ENCODE peak calls at places on chromosomes 6 and 20, in six cellular contexts. J is neural progenitor cell, H is mesendoderm, X is IMR-90, B is endodermal cell, C is keratinocyte. Z is an unnamed sample.

GRCh38 chr20:2871111-2871465 is 2.2 kb upstream of the PTPRA start:
- DNase-seq in H (no peak), C (no peak), X (peak), J (no peak), B (no peak), Z (no peak)

GRCh38 chr20:24483435-24484080 is 14.1 kb downstream of the SYNDIG1 start:
- DNase-seq in B (no peak), C (no peak), X (no peak), J (no peak), H (no peak), Z (no peak)

GRCh38 chr6:142822882-142823578 is 121.9 kb downstream of the HIVEP2 start:
- DNase-seq in H (peak), J (peak), B (peak), C (no peak), X (no peak), Z (no peak)

GRCh38 chr6:47096233-47096887 is 54.2 kb upstream of the ADGRF1 start:
- DNase-seq in J (no peak), H (no peak), X (no peak), C (no peak), B (no peak), Z (no peak)

GRCh38 chr6:108395297-108395696 is 100.4 kb downstream of the AFG1L start:
- DNase-seq in X (no peak), H (no peak), B (no peak), C (no peak), J (no peak), Z (no peak)

GRCh38 chr6:132072271-132072670 is 121.1 kb upstream of the CCN2 start:
- DNase-seq in B (no peak), X (no peak), C (no peak), H (no peak), J (no peak), Z (no peak)

GRCh38 chr20:40435146-40435545 is 253.9 kb downstream of the MAFB start:
- DNase-seq in C (no peak), J (no peak), X (no peak), B (no peak), H (no peak), Z (no peak)

GRCh38 chr20:51570755-51571469 is 28.4 kb upstream of the NFATC2 start:
- DNase-seq in J (no peak), B (no peak), C (no peak), X (peak), H (no peak), Z (no peak)

GRCh38 chr6:80143312-80143960 is 37.0 kb downstream of the BCKDHB start:
- DNase-seq in X (peak), J (no peak), H (no peak), C (no peak), B (no peak), Z (peak)

GRCh38 chr20:387520-387919 is 7.0 kb downstream of the TRIB3 start:
- DNase-seq in B (no peak), J (no peak), X (no peak), H (no peak), C (no peak), Z (no peak)

GRCh38 chr6:17361013-17361412 is 32.4 kb upstream of the CAP2 start:
- DNase-seq in C (no peak), B (no peak), X (peak), H (no peak), J (no peak), Z (no peak)

GRCh38 chr20:57384953-57385761 is 6.0 kb upstream of the RBM38 start:
- DNase-seq in C (no peak), B (no peak), J (no peak), X (no peak), H (no peak), Z (peak)

GRCh38 chr6:98477231-98477630 is 357.1 kb upstream of the POU3F2 start:
- DNase-seq in C (no peak), J (no peak), X (no peak), H (no peak), B (no peak), Z (no peak)

GRCh38 chr6:125952764-125953501 is 3.6 kb upstream of the HINT3 start:
- DNase-seq in H (peak), B (peak), J (peak), C (no peak), X (peak), Z (no peak)

GRCh38 chr6:147135211-147135672 is 69.0 kb upstream of the STXBP5 start:
- DNase-seq in X (peak), H (no peak), B (no peak), C (peak), J (no peak), Z (no peak)

GRCh38 chr6:31581511-31582229 is 554 bp downstream of the LTB start:
- DNase-seq in B (peak), X (no peak), J (peak), C (no peak), H (no peak), Z (no peak)

GRCh38 chr20:50663095-50663821 is 28.1 kb downstream of the RIPOR3 start:
- DNase-seq in H (peak), J (no peak), X (no peak), C (peak), B (peak), Z (peak)

GRCh38 chr6:163324928-163325784 is 89.4 kb upstream of the QKI start:
- DNase-seq in J (no peak), H (no peak), C (no peak), X (peak), B (no peak), Z (peak)

GRCh38 chr6:159730277-159730676 is 3.0 kb downstream of the WTAP start:
- DNase-seq in J (no peak), B (no peak), X (no peak), C (no peak), H (no peak), Z (no peak)

GRCh38 chr6:13013681-13014550 is 297.3 kb downstream of the PHACTR1 start:
- DNase-seq in B (peak), J (peak), C (no peak), X (no peak), H (peak), Z (no peak)

GRCh38 chr6:89997456-89998445 is 103.5 kb downstream of the GJA10 start:
- DNase-seq in J (no peak), C (no peak), B (no peak), X (no peak), H (no peak), Z (no peak)

GRCh38 chr6:102619585-102619984 is 1226.1 kb downstream of the GRIK2 start:
- DNase-seq in H (peak), C (no peak), J (peak), B (no peak), X (peak), Z (no peak)

GRCh38 chr6:44030812-44031454 is 96.3 kb downstream of the MRPL14 start:
- DNase-seq in C (no peak), H (no peak), B (peak), J (no peak), X (no peak), Z (peak)

GRCh38 chr20:51542033-51542893 is at the start of gene NFATC2:
- DNase-seq in B (peak), C (no peak), J (peak), H (peak), X (no peak), Z (peak)

GRCh38 chr20:41544472-41544871 is 73.7 kb downstream of the CHD6 start:
- DNase-seq in H (no peak), C (no peak), X (no peak), B (no peak), J (no peak), Z (no peak)

GRCh38 chr6:25397406-25397805 is 118.2 kb downstream of the CARMIL1 start:
- DNase-seq in H (peak), X (no peak), C (no peak), B (peak), J (peak), Z (no peak)

GRCh38 chr6:167893416-167893815 is 66.7 kb downstream of the AFDN start:
- DNase-seq in J (no peak), H (peak), C (no peak), B (peak), X (peak), Z (no peak)

GRCh38 chr6:79240509-79240908 is 6.0 kb upstream of the HMGN3 start:
- DNase-seq in H (no peak), B (no peak), X (no peak), J (no peak), C (no peak), Z (no peak)

DNA sequence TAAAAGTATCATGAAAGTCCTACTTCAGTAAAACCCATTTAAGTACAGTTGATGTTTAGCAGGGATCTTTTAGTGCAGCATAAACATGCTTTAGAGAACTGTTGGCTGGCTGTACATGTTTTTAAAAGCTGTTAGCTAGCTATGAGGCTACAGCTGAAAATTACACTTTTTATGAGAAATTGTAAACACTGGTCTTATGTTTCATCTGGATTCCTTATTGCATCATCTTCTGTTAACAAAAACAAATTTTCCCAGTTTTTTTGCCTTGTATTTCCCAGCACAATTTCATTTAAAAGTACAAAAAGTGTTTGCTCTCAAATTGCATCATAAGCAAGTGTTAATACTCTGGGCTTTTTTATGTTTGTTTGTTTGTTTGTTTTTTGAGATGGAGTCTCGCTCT is 18.3 kb upstream of the HLA-E start:
- DNase-seq in C (no peak), H (no peak), X (peak), B (no peak), J (no peak), Z (no peak)
- H3K9ac ChIP-seq in C (no peak), H (no peak), X (no peak), B (no peak), J (no peak), Z (no peak)

DNA sequence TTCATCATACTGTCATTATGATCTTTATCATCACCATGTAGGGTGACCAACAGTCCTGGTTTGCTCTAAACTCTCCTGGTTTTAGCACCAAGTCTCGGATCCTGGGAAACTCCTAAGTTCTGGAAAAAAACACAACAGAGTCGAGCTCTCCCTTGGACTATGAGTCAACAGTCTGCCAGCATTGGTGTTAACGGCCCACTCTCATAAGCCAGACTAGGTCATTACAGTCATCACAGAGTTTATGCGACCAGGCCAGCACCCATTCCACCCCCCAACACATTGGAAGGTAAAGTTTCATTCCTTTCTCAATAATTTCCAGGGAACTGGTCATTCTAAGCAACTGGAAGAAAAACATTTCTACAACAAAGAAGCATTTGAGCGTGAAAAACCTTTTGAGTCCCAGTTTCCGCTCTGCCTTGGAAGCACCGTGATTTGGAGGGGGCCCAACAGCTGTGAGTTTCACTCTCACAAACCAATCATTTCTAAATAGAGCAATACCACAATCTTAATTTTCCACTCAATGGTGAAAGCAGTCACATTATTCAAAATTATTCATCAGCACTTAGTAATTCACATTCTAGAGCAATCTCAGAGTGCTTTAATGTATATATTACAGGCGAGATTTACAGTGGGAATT is 445.0 kb downstream of the CDH26 start:
- DNase-seq in C (no peak), X (no peak), J (no peak), B (no peak), H (no peak), Z (no peak)
- H3K9ac ChIP-seq in C (no peak), X (no peak), J (no peak), B (no peak), H (no peak), Z (no peak)

GRCh38 chr6:106026748-106027147 is 59.4 kb upstream of the PRDM1 start:
- DNase-seq in J (no peak), H (no peak), X (peak), C (no peak), B (no peak), Z (no peak)
- H3K9ac ChIP-seq in J (no peak), H (no peak), X (no peak), C (no peak), B (no peak), Z (no peak)

DNA sequence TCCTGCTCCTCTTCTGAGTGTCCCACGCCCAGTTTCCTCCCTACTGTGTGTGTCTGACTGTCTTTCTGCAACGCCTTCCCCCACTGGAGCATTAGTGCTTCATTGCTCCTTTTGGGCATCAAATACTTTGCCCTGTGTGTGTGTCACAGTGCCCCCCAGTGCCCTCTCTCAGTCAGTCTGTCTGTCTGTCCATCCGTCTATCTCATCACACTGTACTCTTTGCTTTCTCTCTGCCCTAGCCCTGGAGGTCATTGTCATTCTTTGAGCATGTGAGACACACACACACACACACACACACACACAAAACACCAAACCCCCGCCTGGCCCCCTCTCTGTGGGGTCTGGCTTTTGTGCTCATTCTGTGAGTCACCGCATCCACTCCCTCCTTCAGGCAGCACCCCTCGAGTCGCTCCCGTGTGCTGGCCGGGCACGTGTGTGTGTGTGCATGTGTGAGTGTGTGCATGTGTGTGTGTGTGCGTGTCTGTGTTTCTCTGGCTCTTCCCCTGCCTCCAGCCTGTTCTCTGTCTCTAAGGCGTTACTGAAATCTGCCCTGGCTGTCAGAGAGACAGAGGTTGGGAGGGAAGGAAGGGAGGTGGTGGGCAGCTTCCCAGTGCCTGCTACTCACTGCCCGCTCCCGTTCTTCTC is 72.0 kb downstream of the SRC start:
- DNase-seq in B (no peak), H (no peak), C (no peak), J (no peak), X (peak), Z (no peak)
- H3K9ac ChIP-seq in B (no peak), H (no peak), C (no peak), J (no peak), X (no peak), Z (no peak)

GRCh38 chr20:61805365-61805764 is 260.3 kb downstream of the TAF4 start:
- DNase-seq in J (no peak), X (no peak), H (no peak), B (no peak), C (no peak), Z (peak)

GRCh38 chr20:61806314-61806713 is 259.4 kb downstream of the TAF4 start:
- DNase-seq in X (no peak), H (no peak), B (no peak), J (no peak), C (no peak), Z (peak)

GRCh38 chr20:61805781-61806180 is 259.9 kb downstream of the TAF4 start:
- DNase-seq in X (no peak), H (no peak), C (no peak), J (no peak), B (no peak), Z (peak)

GRCh38 chr20:61803903-61804804 is 261.5 kb downstream of the TAF4 start:
- DNase-seq in X (peak), J (peak), B (peak), C (no peak), H (peak), Z (peak)

GRCh38 chr20:61804896-61805295 is 260.8 kb downstream of the TAF4 start:
- DNase-seq in H (no peak), J (no peak), C (no peak), X (no peak), B (no peak), Z (peak)
- H3K9ac ChIP-seq in H (no peak), J (no peak), C (no peak), X (no peak), B (no peak), Z (no peak)

DNA sequence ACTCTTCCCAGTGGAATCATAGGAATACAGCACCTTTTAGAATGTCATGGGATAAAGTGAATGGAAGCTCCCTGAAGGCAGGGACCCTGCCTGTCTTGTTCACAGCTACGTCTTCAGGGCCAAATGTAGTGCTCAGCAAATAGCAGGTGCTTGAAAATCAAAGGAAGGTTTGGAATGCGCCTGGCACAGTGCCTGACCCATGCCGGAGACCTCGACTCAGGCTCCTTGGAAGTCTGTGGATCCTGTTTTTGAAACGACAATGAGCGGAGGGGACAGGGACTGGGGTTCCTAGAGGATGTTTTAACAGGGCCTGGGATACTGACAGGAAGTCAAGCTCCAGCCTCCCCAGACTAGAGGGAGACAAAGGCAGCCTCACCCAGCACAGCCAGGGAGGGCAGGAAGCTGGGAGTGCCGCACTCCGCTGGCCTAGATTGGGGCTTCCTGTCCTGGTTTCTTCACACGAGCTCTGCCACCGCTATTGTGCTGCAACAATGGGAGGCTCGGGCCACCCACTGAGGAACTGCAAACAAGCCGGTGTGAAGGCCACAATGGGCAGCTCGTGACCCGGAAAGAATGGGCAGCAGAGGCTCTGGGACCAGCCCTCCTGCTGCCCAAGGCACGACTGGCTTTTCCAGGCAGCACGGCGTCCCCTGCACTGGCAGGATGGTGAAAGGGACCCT is 76.7 kb downstream of the PREX1 start:
- DNase-seq in B (peak), H (peak), X (no peak), J (peak), C (no peak), Z (peak)
- H3K9ac ChIP-seq in B (peak), H (peak), X (no peak), J (no peak), C (no peak), Z (no peak)

DNA sequence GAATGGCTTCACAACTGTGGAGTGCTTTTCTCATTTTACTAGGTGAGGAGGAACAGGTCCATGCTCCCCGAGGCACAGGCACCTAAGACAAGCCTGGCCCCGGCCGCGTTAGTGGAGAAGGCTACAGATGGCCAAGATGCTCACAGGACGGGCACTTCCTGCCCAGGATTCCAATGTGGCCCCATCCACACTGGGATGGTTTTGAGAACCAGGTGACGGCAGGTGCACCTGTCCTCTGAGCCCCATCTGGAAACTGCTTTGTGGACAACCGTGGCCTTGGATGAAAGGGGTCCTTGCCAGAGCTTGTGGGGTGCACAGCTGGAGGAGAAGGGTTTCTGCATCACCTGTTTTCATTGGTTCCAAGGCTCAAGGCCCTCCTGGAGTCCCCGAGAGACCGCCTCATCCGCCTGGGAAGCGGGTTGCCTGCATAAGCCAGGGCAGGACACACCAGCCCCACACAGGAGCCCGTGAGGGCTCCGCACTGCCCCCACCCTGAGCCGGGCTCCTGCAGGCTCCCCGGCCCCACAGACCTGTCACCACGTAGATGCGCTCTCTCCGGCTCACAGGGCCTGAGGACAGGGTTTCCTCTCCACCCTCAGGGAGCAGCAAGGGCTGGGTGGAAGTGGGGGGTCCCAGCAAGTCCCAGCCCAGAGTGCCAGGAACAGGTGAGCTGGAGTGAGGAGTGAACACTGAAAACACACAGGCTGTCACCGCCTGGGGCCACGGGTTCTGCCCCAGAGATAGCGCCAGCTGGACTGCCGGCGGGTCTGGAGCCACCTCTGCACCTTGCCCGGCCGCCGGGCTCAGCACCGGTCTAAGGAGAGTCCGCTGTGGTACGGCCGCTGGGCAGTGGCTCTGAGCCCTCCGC is 18.3 kb downstream of the NTSR1 start:
- DNase-seq in J (no peak), B (no peak), C (no peak), H (no peak), X (no peak), Z (peak)
- H3K9ac ChIP-seq in J (no peak), B (no peak), C (no peak), H (no peak), X (no peak), Z (no peak)

Z was measured in kidney.